ENCODE peak calls at places on chromosomes 4 and X, in four cellular contexts. D is hepatocyte, P is PC-3, A is neural progenitor cell. O is an unnamed sample.
A peak's percentile ranks its signal among the peaks of the same experiment; 100 is the strongest.

GRCh38 chr4:39976945-39977488 is 694 bp downstream of the PDS5A start:
- DNase-seq in D (peak; percentile 56), P (no peak), A (peak; percentile 43), O (peak; percentile 19)

GRCh38 chr4:95092762-95093161 is 335.0 kb downstream of the BMPR1B start:
- DNase-seq in D (peak; percentile 45), P (peak; percentile 57), A (no peak), O (no peak)

GRCh38 chr4:40310225-40310624 is 24.9 kb upstream of the CHRNA9 start:
- DNase-seq in D (no peak), P (no peak), A (no peak), O (no peak)

GRCh38 chr4:29970626-29971025 is 749.5 kb upstream of the PCDH7 start:
- DNase-seq in D (peak; percentile 13), P (peak; percentile 50), A (peak; percentile 43), O (peak; percentile 72)

GRCh38 chrX:19824603-19825002 is 62.8 kb downstream of the SH3KBP1 start:
- DNase-seq in D (no peak), P (no peak), A (no peak), O (no peak)

GRCh38 chrX:12955882-12956703 is 18.8 kb upstream of the TMSB4X start:
- DNase-seq in D (peak; percentile 60), P (peak; percentile 62), A (no peak), O (no peak)

GRCh38 chr4:99762728-99763127 is 53.9 kb upstream of the DAPP1 start:
- DNase-seq in D (no peak), P (no peak), A (no peak), O (no peak)

GRCh38 chr4:113809313-113809712 is 47.8 kb upstream of the CAMK2D start:
- DNase-seq in D (no peak), P (no peak), A (no peak), O (peak; percentile 24)

GRCh38 chr4:1058997-1059665 is 47.7 kb downstream of the FGFRL1 start:
- DNase-seq in D (peak; percentile 5), P (no peak), A (no peak), O (no peak)

GRCh38 chr4:88021824-88022223 is 14.4 kb downstream of the PKD2 start:
- DNase-seq in D (peak; percentile 17), P (no peak), A (no peak), O (no peak)

GRCh38 chr4:166078956-166079355 is 205.9 kb downstream of the TLL1 start:
- DNase-seq in D (peak; percentile 6), P (peak; percentile 46), A (peak; percentile 25), O (peak; percentile 30)

GRCh38 chr4:184108006-184108501 is 109.6 kb downstream of the ENPP6 start:
- DNase-seq in D (no peak), P (no peak), A (no peak), O (no peak)

GRCh38 chrX:109987884-109988283 is 15.0 kb upstream of the TMEM164 start:
- DNase-seq in D (no peak), P (no peak), A (no peak), O (no peak)

GRCh38 chr4:1288786-1289185 is 905 bp upstream of the MAEA start:
- DNase-seq in D (no peak), P (no peak), A (no peak), O (no peak)

GRCh38 chrX:75547783-75548182 is 24.9 kb upstream of the ZDHHC15 start:
- DNase-seq in D (peak; percentile 49), P (no peak), A (no peak), O (no peak)

GRCh38 chr4:3304831-3305609 is 12.2 kb downstream of the RGS12 start:
- DNase-seq in D (peak; percentile 40), P (no peak), A (no peak), O (no peak)

GRCh38 chr4:99395595-99396364 is 39.4 kb downstream of the ADH7 start:
- DNase-seq in D (no peak), P (peak; percentile 58), A (no peak), O (no peak)

GRCh38 chr4:152729466-152729865 is 49.7 kb upstream of the TMEM154 start:
- DNase-seq in D (no peak), P (peak; percentile 73), A (no peak), O (no peak)

GRCh38 chr4:75876218-75876617 is 26.0 kb downstream of the PPEF2 start:
- DNase-seq in D (no peak), P (no peak), A (no peak), O (peak; percentile 18)

GRCh38 chr4:78213218-78213617 is 156.1 kb downstream of the FRAS1 start:
- DNase-seq in D (no peak), P (no peak), A (no peak), O (no peak)

GRCh38 chrX:2954541-2954940 is 25.4 kb upstream of the ARSD start:
- DNase-seq in D (no peak), P (no peak), A (no peak), O (no peak)

GRCh38 chrX:74492720-74493201 is 71.5 kb downstream of the SLC16A2 start:
- DNase-seq in D (no peak), P (no peak), A (peak; percentile 65), O (peak; percentile 66)

GRCh38 chr4:136121431-136121830 is 1410.9 kb downstream of the PCDH18 start:
- DNase-seq in D (no peak), P (peak; percentile 19), A (no peak), O (no peak)

GRCh38 chr4:153248641-153249198 is 44.5 kb downstream of the TRIM2 start:
- DNase-seq in D (no peak), P (no peak), A (no peak), O (no peak)

GRCh38 chr4:36255575-36255974 is 11.3 kb upstream of the ARAP2 start:
- DNase-seq in D (no peak), P (no peak), A (no peak), O (no peak)

GRCh38 chr4:36241771-36242170 is 2.5 kb downstream of the ARAP2 start:
- DNase-seq in D (no peak), P (no peak), A (no peak), O (no peak)

GRCh38 chr4:145097331-145097820 is 620 bp downstream of the ANAPC10 start:
- DNase-seq in D (no peak), P (peak; percentile 8), A (peak; percentile 4), O (no peak)

GRCh38 chr4:158056689-158057245 is 116.1 kb downstream of the GASK1B start:
- DNase-seq in D (no peak), P (no peak), A (no peak), O (no peak)

GRCh38 chr4:95191537-95191936 is 357.2 kb downstream of the UNC5C start:
- DNase-seq in D (no peak), P (no peak), A (no peak), O (no peak)

GRCh38 chrX:108268434-108269080 is 169.7 kb downstream of the COL4A6 start:
- DNase-seq in D (no peak), P (peak; percentile 58), A (no peak), O (no peak)

GRCh38 chrX:104565791-104566687 is at the start of gene IL1RAPL2:
- DNase-seq in D (peak; percentile 66), P (peak; percentile 81), A (peak; percentile 83), O (peak; percentile 86)
- TF ChIP-seq EZH2phosphoT487 in D (no peak), P (no peak), A (no peak), O (no peak)

DNA sequence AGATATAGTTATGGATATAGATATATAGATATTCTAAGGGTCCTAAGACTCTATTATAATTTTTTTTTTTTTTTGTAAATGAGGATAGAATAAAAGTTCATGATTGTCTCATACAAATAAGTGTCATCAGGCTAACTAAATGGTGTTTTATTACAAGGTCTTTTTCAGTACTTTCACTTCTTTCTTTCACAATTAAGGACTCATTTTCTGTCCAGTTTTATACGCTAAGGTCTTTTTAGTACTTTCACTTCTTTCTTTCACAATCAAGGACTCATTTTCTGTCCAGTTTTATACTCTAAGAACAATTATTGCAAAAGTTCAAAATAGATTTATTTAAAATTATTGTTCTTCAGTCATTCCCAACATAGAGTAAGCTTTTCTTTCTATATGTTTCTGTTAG is 32.7 kb downstream of the RUFY3 start:
- DNase-seq in D (no peak), P (no peak), A (no peak), O (no peak)
- H3K4me2 ChIP-seq in D (no peak overlapping the region), P (no peak overlapping the region), A (no peak overlapping the region), O (no peak overlapping the region)

DNA sequence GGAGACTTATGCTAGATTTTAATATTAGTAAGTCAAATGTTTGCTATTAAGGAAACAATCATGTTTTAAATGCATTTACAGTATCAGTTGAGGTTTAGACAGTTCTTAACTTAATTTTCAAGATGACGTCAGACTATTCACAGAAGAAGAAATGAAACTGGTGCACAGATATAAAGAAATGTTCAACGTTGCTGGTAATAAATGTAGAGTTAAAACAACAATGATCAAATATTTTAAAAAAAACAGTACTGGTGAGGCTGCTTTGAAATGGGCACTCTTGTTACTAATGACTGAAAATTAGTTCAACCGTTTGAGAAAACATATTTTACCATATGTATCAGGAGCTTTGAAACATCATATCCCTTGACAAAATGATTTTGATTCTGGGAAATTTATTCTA is 44.2 kb downstream of the ABHD18 start:
- DNase-seq in D (no peak), P (no peak), A (no peak), O (no peak)
- TF ChIP-seq EZH2phosphoT487 in D (no peak), P (no peak), A (no peak), O (no peak)

GRCh38 chr4:54056360-54056759 is 8.0 kb downstream of the CHIC2 start:
- DNase-seq in D (no peak), P (no peak), A (no peak), O (no peak)
- H3K4me2 ChIP-seq in D (no peak overlapping the region), P (no peak overlapping the region), A (no peak overlapping the region), O (no peak overlapping the region)

GRCh38 chr4:177177446-177178160 is 132.1 kb upstream of the NEIL3 start:
- DNase-seq in D (no peak), P (no peak), A (no peak), O (no peak)
- TF ChIP-seq EZH2phosphoT487 in D (no peak), P (no peak), A (no peak), O (no peak)

GRCh38 chrX:24026403-24026801 is 584 bp downstream of the KLHL15 start:
- DNase-seq in D (peak; percentile 41), P (no peak), A (peak; percentile 23), O (peak; percentile 21)
- H3K4me2 ChIP-seq in D (peak overlapping the region; percentile 72), P (peak overlapping the region; percentile 90), A (peak overlapping the region; percentile 79), O (peak overlapping the region; percentile 76)

GRCh38 chrX:81263067-81263466 is 61.2 kb downstream of the SH3BGRL start:
- DNase-seq in D (no peak), P (no peak), A (peak; percentile 31), O (peak; percentile 22)
- TF ChIP-seq EZH2phosphoT487 in D (no peak), P (no peak), A (no peak), O (no peak)